ENCODE peak calls at places on chromosomes 7 and 10, in six cellular contexts. One of them, this sample, is unnamed.

GRCh38 chr7:100571829-100572116 is 1.9 kb downstream of the SAP25 start:
- DNase-seq in brain microvascular endothelial cell: no peak
- DNase-seq in transverse colon: no peak
- DNase-seq in GM20000: no peak
- DNase-seq in type B pancreatic cell: no peak
- DNase-seq in OCI-LY7: no peak
- DNase-seq in this sample: no peak

GRCh38 chr7:27154901-27155815 is 1.3 kb downstream of the HOXA7 start:
- DNase-seq in brain microvascular endothelial cell: no peak
- DNase-seq in transverse colon: peak
- DNase-seq in GM20000: no peak
- DNase-seq in type B pancreatic cell: peak
- DNase-seq in OCI-LY7: peak
- DNase-seq in this sample: no peak

GRCh38 chr7:135512135-135512887 is 2.4 kb upstream of the CNOT4 start:
- DNase-seq in brain microvascular endothelial cell: peak
- DNase-seq in transverse colon: no peak
- DNase-seq in GM20000: peak
- DNase-seq in type B pancreatic cell: no peak
- DNase-seq in OCI-LY7: peak
- DNase-seq in this sample: no peak

GRCh38 chr10:103890194-103890658 is 27.8 kb downstream of the STN1 start:
- DNase-seq in brain microvascular endothelial cell: no peak
- DNase-seq in transverse colon: peak
- DNase-seq in GM20000: no peak
- DNase-seq in type B pancreatic cell: no peak
- DNase-seq in OCI-LY7: no peak
- DNase-seq in this sample: no peak

GRCh38 chr10:14815681-14816080 is 22.2 kb downstream of the CDNF start:
- DNase-seq in brain microvascular endothelial cell: no peak
- DNase-seq in transverse colon: no peak
- DNase-seq in GM20000: no peak
- DNase-seq in type B pancreatic cell: no peak
- DNase-seq in OCI-LY7: no peak
- DNase-seq in this sample: no peak

GRCh38 chr10:120735773-120736371 is 115.3 kb upstream of the WDR11 start:
- DNase-seq in brain microvascular endothelial cell: no peak
- DNase-seq in transverse colon: no peak
- DNase-seq in GM20000: peak
- DNase-seq in type B pancreatic cell: no peak
- DNase-seq in OCI-LY7: peak
- DNase-seq in this sample: no peak

GRCh38 chr10:102627446-102628293 is 16.6 kb upstream of the TRIM8 start:
- DNase-seq in brain microvascular endothelial cell: peak
- DNase-seq in transverse colon: no peak
- DNase-seq in GM20000: no peak
- DNase-seq in type B pancreatic cell: no peak
- DNase-seq in OCI-LY7: no peak
- DNase-seq in this sample: no peak

GRCh38 chr7:97064972-97065587 is 40.4 kb upstream of the DLX5 start:
- DNase-seq in brain microvascular endothelial cell: peak
- DNase-seq in transverse colon: no peak
- DNase-seq in GM20000: peak
- DNase-seq in type B pancreatic cell: no peak
- DNase-seq in OCI-LY7: peak
- DNase-seq in this sample: no peak

GRCh38 chr10:114648368-114648767 is 9.7 kb downstream of the ABLIM1 start:
- DNase-seq in brain microvascular endothelial cell: peak
- DNase-seq in transverse colon: no peak
- DNase-seq in GM20000: no peak
- DNase-seq in type B pancreatic cell: no peak
- DNase-seq in OCI-LY7: no peak
- DNase-seq in this sample: no peak

GRCh38 chr7:155198901-155199845 is 98.5 kb upstream of the INSIG1 start:
- DNase-seq in brain microvascular endothelial cell: peak
- DNase-seq in transverse colon: no peak
- DNase-seq in GM20000: peak
- DNase-seq in type B pancreatic cell: peak
- DNase-seq in OCI-LY7: no peak
- DNase-seq in this sample: no peak

GRCh38 chr7:17359610-17360009 is 61.2 kb downstream of the AHR start:
- DNase-seq in brain microvascular endothelial cell: no peak
- DNase-seq in transverse colon: no peak
- DNase-seq in GM20000: no peak
- DNase-seq in type B pancreatic cell: no peak
- DNase-seq in OCI-LY7: no peak
- DNase-seq in this sample: no peak

GRCh38 chr7:4484545-4484944 is 197.6 kb upstream of the FOXK1 start:
- DNase-seq in brain microvascular endothelial cell: no peak
- DNase-seq in transverse colon: no peak
- DNase-seq in GM20000: no peak
- DNase-seq in type B pancreatic cell: no peak
- DNase-seq in OCI-LY7: no peak
- DNase-seq in this sample: no peak

GRCh38 chr7:73307436-73307835 is 1.2 kb downstream of the NSUN5 start:
- DNase-seq in brain microvascular endothelial cell: no peak
- DNase-seq in transverse colon: no peak
- DNase-seq in GM20000: no peak
- DNase-seq in type B pancreatic cell: no peak
- DNase-seq in OCI-LY7: no peak
- DNase-seq in this sample: no peak

GRCh38 chr10:30384791-30385201 is 35.7 kb upstream of the MTPAP start:
- DNase-seq in brain microvascular endothelial cell: peak
- DNase-seq in transverse colon: no peak
- DNase-seq in GM20000: peak
- DNase-seq in type B pancreatic cell: no peak
- DNase-seq in OCI-LY7: peak
- DNase-seq in this sample: no peak

GRCh38 chr7:42226354-42226941 is 10.6 kb downstream of the GLI3 start:
- DNase-seq in brain microvascular endothelial cell: no peak
- DNase-seq in transverse colon: no peak
- DNase-seq in GM20000: no peak
- DNase-seq in type B pancreatic cell: no peak
- DNase-seq in OCI-LY7: no peak
- DNase-seq in this sample: no peak

GRCh38 chr10:83078645-83079044 is 1060.7 kb upstream of the GHITM start:
- DNase-seq in brain microvascular endothelial cell: no peak
- DNase-seq in transverse colon: no peak
- DNase-seq in GM20000: no peak
- DNase-seq in type B pancreatic cell: no peak
- DNase-seq in OCI-LY7: no peak
- DNase-seq in this sample: no peak

GRCh38 chr10:12431453-12432101 is 82.2 kb downstream of the CAMK1D start:
- DNase-seq in brain microvascular endothelial cell: no peak
- DNase-seq in transverse colon: no peak
- DNase-seq in GM20000: no peak
- DNase-seq in type B pancreatic cell: no peak
- DNase-seq in OCI-LY7: no peak
- DNase-seq in this sample: no peak

GRCh38 chr7:90952649-90952991 is 311.6 kb upstream of the FZD1 start:
- DNase-seq in brain microvascular endothelial cell: no peak
- DNase-seq in transverse colon: no peak
- DNase-seq in GM20000: no peak
- DNase-seq in type B pancreatic cell: no peak
- DNase-seq in OCI-LY7: no peak
- DNase-seq in this sample: no peak

GRCh38 chr7:997404-998395 is 14.7 kb downstream of the CYP2W1 start:
- DNase-seq in brain microvascular endothelial cell: no peak
- DNase-seq in transverse colon: peak
- DNase-seq in GM20000: no peak
- DNase-seq in type B pancreatic cell: no peak
- DNase-seq in OCI-LY7: no peak
- DNase-seq in this sample: no peak

GRCh38 chr7:78642751-78643150 is 810.7 kb downstream of the MAGI2 start:
- DNase-seq in brain microvascular endothelial cell: no peak
- DNase-seq in transverse colon: no peak
- DNase-seq in GM20000: no peak
- DNase-seq in type B pancreatic cell: no peak
- DNase-seq in OCI-LY7: no peak
- DNase-seq in this sample: no peak

GRCh38 chr7:120436487-120437060 is 163.6 kb downstream of the KCND2 start:
- DNase-seq in brain microvascular endothelial cell: no peak
- DNase-seq in transverse colon: no peak
- DNase-seq in GM20000: no peak
- DNase-seq in type B pancreatic cell: no peak
- DNase-seq in OCI-LY7: no peak
- DNase-seq in this sample: no peak

GRCh38 chr10:45000764-45001381 is at the start of gene ZNF22:
- DNase-seq in brain microvascular endothelial cell: peak
- DNase-seq in transverse colon: peak
- DNase-seq in GM20000: peak
- DNase-seq in type B pancreatic cell: peak
- DNase-seq in OCI-LY7: peak
- DNase-seq in this sample: peak

GRCh38 chr10:45004661-45005060 is 3.9 kb downstream of the ZNF22 start:
- DNase-seq in brain microvascular endothelial cell: no peak
- DNase-seq in transverse colon: no peak
- DNase-seq in GM20000: no peak
- DNase-seq in type B pancreatic cell: no peak
- DNase-seq in OCI-LY7: no peak
- DNase-seq in this sample: no peak

GRCh38 chr10:45003432-45004000 is 2.8 kb downstream of the ZNF22 start:
- DNase-seq in brain microvascular endothelial cell: no peak
- DNase-seq in transverse colon: no peak
- DNase-seq in GM20000: no peak
- DNase-seq in type B pancreatic cell: no peak
- DNase-seq in OCI-LY7: no peak
- DNase-seq in this sample: no peak

GRCh38 chr10:45000138-45000763 is 472 bp upstream of the ZNF22 start:
- DNase-seq in brain microvascular endothelial cell: peak
- DNase-seq in transverse colon: peak
- DNase-seq in GM20000: no peak
- DNase-seq in type B pancreatic cell: no peak
- DNase-seq in OCI-LY7: no peak
- DNase-seq in this sample: peak

DNA sequence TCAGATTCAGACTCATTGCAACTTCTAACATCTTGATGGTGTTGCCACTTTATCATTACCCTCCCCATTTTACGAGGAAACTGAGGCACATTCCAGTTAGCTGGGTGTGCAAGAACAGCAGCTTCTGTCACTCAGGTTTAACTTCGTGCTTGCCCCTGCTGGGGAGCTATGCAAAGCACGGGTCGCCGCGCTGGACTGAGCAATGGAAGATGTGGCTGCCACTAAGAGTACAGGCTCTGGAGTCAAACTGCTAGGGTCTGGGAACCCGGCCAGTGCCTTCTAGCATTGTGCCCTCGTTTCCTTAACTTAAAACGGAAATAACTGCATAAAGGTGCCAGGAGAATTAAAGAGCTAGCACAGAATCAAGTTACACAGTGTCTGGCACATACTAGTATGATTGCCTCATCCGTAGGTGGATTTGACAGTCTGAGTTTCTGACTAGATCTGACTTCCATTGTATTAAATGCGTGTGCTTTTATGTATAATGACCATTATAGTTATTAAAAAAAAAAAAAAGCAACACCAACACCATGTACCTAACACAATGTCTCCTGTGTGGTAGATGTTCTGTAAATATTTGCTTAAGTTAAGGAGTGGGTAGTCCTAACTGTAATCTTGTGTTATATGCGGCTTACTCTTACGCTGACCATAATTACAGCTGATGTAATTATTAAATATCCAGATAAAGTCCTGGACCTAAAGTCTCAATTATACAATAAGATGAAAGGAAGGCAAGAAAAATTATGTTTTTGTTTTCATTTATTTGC is 842 bp downstream of the ZNF22 start:
- DNase-seq in brain microvascular endothelial cell: peak
- DNase-seq in transverse colon: peak
- DNase-seq in GM20000: peak
- DNase-seq in type B pancreatic cell: no peak
- DNase-seq in OCI-LY7: peak
- DNase-seq in this sample: peak
- TF ChIP-seq CTCF in brain microvascular endothelial cell: peak
- TF ChIP-seq CTCF in transverse colon: peak
- TF ChIP-seq CTCF in GM20000: no peak
- TF ChIP-seq CTCF in type B pancreatic cell: peak
- TF ChIP-seq CTCF in OCI-LY7: no peak
- TF ChIP-seq CTCF in this sample: peak

DNA sequence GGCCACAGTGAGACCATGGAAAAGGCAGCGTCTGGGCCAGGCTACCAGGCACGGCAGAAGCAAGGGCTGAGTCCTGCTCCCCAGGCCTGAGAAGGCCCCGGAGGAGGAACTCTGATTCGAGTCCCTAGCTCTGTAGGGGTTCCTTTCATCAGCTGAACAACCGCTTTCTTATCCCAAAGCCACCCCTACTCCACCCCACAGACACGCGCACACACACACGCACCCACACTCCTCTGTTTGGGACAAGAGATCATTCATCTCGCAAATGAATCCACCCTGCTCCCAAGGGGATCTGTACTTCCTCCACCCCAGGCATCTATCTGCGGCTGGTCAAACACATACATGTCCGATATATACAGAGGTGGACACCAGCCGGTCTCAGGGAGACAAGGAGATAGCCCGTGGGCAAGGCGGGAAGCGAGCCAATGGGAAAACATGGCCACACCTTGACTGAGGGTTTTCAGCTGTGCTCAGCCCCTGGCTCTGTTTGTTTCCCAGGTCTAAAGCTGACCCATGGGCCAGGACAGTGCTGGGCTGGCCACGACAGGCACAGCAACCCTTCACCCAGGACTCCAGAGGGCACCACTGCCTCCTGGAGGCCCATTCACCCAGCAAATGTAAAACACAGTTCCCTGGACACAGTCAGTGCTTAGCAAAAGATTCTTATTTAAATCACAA is 7.3 kb downstream of the ZCCHC24 start:
- DNase-seq in brain microvascular endothelial cell: no peak
- DNase-seq in transverse colon: no peak
- DNase-seq in GM20000: no peak
- DNase-seq in type B pancreatic cell: no peak
- DNase-seq in OCI-LY7: no peak
- DNase-seq in this sample: no peak
- TF ChIP-seq CTCF in brain microvascular endothelial cell: peak
- TF ChIP-seq CTCF in transverse colon: peak
- TF ChIP-seq CTCF in GM20000: no peak
- TF ChIP-seq CTCF in type B pancreatic cell: no peak
- TF ChIP-seq CTCF in OCI-LY7: no peak
- TF ChIP-seq CTCF in this sample: peak

GRCh38 chr10:97292097-97292861 is at the start of gene ARHGAP19:
- DNase-seq in brain microvascular endothelial cell: peak
- DNase-seq in transverse colon: peak
- DNase-seq in GM20000: peak
- DNase-seq in type B pancreatic cell: peak
- DNase-seq in OCI-LY7: peak
- DNase-seq in this sample: peak
- TF ChIP-seq CTCF in brain microvascular endothelial cell: peak
- TF ChIP-seq CTCF in transverse colon: no peak
- TF ChIP-seq CTCF in GM20000: no peak
- TF ChIP-seq CTCF in type B pancreatic cell: peak
- TF ChIP-seq CTCF in OCI-LY7: peak
- TF ChIP-seq CTCF in this sample: no peak

DNA sequence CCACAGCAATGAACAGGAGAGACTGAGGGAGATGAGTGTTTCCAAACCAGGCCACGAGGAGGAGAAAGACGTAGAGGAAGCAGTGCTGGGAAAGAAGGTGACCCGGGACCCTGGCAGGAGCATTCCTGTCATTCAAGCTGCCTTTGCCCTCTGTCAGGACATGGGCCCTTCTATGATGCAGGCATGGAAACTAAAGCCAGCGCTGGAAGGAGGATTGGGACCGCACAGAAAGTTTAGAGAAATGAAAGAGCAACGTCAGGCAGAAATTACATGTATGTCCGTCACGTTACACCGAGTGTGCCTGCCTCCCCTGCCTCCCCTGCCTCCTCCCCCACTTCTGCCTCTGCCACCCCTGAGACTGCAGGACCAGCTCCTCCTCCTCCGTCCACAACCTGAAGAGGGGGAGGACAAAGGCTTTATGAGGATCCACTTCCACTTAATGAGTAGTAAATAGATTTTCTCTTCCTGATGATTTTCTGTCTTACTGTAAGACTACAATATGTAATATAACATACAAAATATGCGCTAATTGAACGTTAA is 13.9 kb upstream of the PWWP2B start:
- DNase-seq in brain microvascular endothelial cell: no peak
- DNase-seq in transverse colon: peak
- DNase-seq in GM20000: no peak
- DNase-seq in type B pancreatic cell: no peak
- DNase-seq in OCI-LY7: no peak
- DNase-seq in this sample: peak
- TF ChIP-seq CTCF in brain microvascular endothelial cell: no peak
- TF ChIP-seq CTCF in transverse colon: no peak
- TF ChIP-seq CTCF in GM20000: no peak
- TF ChIP-seq CTCF in type B pancreatic cell: no peak
- TF ChIP-seq CTCF in OCI-LY7: no peak
- TF ChIP-seq CTCF in this sample: no peak